ENCODE peak calls at places on chromosomes 6 and 20, in nine cellular contexts. F is ascending aorta, L is fibroblast of lung, D is OCI-LY7, Q is stomach, B is colonic mucosa, I is body of pancreas, K is pancreas, P is psoas muscle. R is an unnamed sample.

GRCh38 chr6:43887340-43887858 is 117.4 kb downstream of the VEGFA start:
- DNase-seq in L (peak; percentile 17), Q (peak; percentile 37), P (no peak), D (no peak), K (no peak), I (peak; percentile 23), F (no peak), B (no peak), R (no peak)

GRCh38 chr6:151275566-151275965 is 35.8 kb downstream of the AKAP12 start:
- DNase-seq in F (no peak), D (no peak), I (no peak), K (no peak), Q (no peak), P (no peak), L (no peak), B (no peak), R (no peak)

GRCh38 chr6:21987501-21987957 is 309.3 kb downstream of the PRL start:
- DNase-seq in K (peak; percentile 55), I (peak; percentile 67), Q (peak; percentile 44), F (peak; percentile 89), L (peak; percentile 97), P (peak; percentile 58), B (peak; percentile 80), D (no peak), R (peak; percentile 81)

GRCh38 chr6:87700729-87701675 is 1.0 kb downstream of the AKIRIN2 start:
- DNase-seq in F (no peak), L (peak; percentile 76), P (peak; percentile 41), Q (no peak), K (peak; percentile 45), B (peak; percentile 39), I (peak; percentile 35), D (peak; percentile 66), R (no peak)

GRCh38 chr20:5621305-5621704 is 128.9 kb upstream of the SHLD1 start:
- DNase-seq in D (no peak), P (no peak), K (peak; percentile 69), B (no peak), Q (peak; percentile 64), F (no peak), I (peak; percentile 70), L (peak; percentile 69), R (no peak)

GRCh38 chr20:21435576-21435975 is 38.2 kb upstream of the NKX2-4 start:
- DNase-seq in B (no peak), D (no peak), K (no peak), L (peak; percentile 53), Q (no peak), F (no peak), I (no peak), P (no peak), R (no peak)

GRCh38 chr6:80143312-80143960 is 37.0 kb downstream of the BCKDHB start:
- DNase-seq in B (peak; percentile 66), F (peak; percentile 93), Q (peak; percentile 78), L (peak; percentile 88), P (peak; percentile 30), D (no peak), K (peak; percentile 59), I (peak; percentile 69), R (peak; percentile 46)

GRCh38 chr6:42104095-42104806 is 38.2 kb downstream of the C6orf132 start:
- DNase-seq in D (peak; percentile 80), L (peak; percentile 44), B (peak; percentile 59), Q (peak; percentile 59), K (peak; percentile 27), F (peak; percentile 80), I (no peak), P (peak; percentile 76), R (no peak)

GRCh38 chr6:136326038-136326561 is 36.5 kb upstream of the BCLAF1 start:
- DNase-seq in I (no peak), B (no peak), F (no peak), K (no peak), L (peak; percentile 27), P (no peak), Q (no peak), D (peak; percentile 9), R (no peak)

GRCh38 chr20:51318058-51318960 is 224.2 kb downstream of the NFATC2 start:
- DNase-seq in Q (peak; percentile 60), I (peak; percentile 69), P (no peak), L (no peak), D (peak; percentile 13), K (peak; percentile 54), B (peak; percentile 80), F (no peak), R (no peak)

GRCh38 chr6:164247106-164247505 is 832.6 kb downstream of the QKI start:
- DNase-seq in D (no peak), Q (no peak), F (no peak), P (no peak), I (no peak), B (no peak), L (peak; percentile 69), K (no peak), R (no peak)

GRCh38 chr6:165655191-165655590 is 7.8 kb downstream of the PDE10A start:
- DNase-seq in P (no peak), D (no peak), K (no peak), L (no peak), F (no peak), I (no peak), Q (no peak), B (no peak), R (no peak)

GRCh38 chr20:51413753-51414323 is 128.7 kb downstream of the NFATC2 start:
- DNase-seq in B (no peak), Q (no peak), D (no peak), P (no peak), L (no peak), K (no peak), I (no peak), F (no peak), R (no peak)

GRCh38 chr6:53701333-53702073 is 35.9 kb upstream of the KLHL31 start:
- DNase-seq in P (no peak), B (no peak), F (no peak), I (no peak), Q (no peak), D (no peak), K (no peak), L (no peak), R (no peak)

GRCh38 chr20:47326718-47327137 is 29.8 kb downstream of the ZMYND8 start:
- DNase-seq in I (no peak), Q (no peak), L (peak; percentile 81), P (no peak), F (no peak), D (no peak), B (no peak), K (no peak), R (no peak)

GRCh38 chr20:16864069-16864468 is 115.9 kb downstream of the OTOR start:
- DNase-seq in I (no peak), P (no peak), B (no peak), Q (no peak), D (no peak), L (peak; percentile 25), K (no peak), F (no peak), R (no peak)
- H3K4me3 ChIP-seq in I (no peak overlapping the region), P (no peak overlapping the region), B (no peak overlapping the region), Q (no peak overlapping the region), D (no peak overlapping the region), L (no peak overlapping the region), K (no peak overlapping the region), F (no peak overlapping the region), R (no peak overlapping the region)

GRCh38 chr6:31396422-31397152 is 6.8 kb upstream of the MICA start:
- DNase-seq in F (peak; percentile 87), D (peak; percentile 76), I (peak; percentile 92), K (peak; percentile 93), B (peak; percentile 96), L (peak; percentile 57), P (peak; percentile 76), Q (peak; percentile 88), R (no peak)

GRCh38 chr6:31397901-31398300 is 5.5 kb upstream of the MICA start:
- DNase-seq in K (no peak), I (no peak), P (no peak), B (no peak), Q (no peak), D (no peak), F (no peak), L (no peak), R (no peak)

GRCh38 chr6:31394381-31394780 is 9.0 kb upstream of the MICA start:
- DNase-seq in B (peak; percentile 65), L (no peak), P (no peak), I (no peak), K (no peak), D (no peak), Q (no peak), F (no peak), R (no peak)

GRCh38 chr6:31395832-31396231 is 7.6 kb upstream of the MICA start:
- DNase-seq in I (no peak), B (no peak), P (no peak), D (no peak), Q (no peak), F (no peak), K (no peak), L (no peak), R (no peak)

DNA sequence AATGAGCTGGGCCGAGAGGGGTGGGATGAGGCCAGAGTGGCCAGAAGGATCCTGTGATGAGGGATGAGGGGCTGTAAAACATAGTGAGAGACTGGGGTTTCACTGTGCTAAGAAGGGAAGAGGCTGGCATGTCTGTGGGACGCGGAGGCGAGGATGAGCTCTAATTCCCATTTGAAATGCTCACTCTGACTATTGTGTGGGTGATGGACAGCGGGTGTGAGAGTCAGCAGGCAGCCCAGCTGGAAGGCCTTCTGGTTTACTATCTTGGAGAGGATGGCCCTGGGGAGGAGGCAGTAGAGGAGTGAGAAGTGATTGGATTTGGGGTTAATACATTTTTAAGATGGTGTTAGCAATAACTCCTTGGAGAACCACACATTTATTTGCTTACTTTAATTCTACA is 9.5 kb upstream of the MICA start:
- DNase-seq in P (no peak), I (no peak), Q (no peak), B (no peak), F (no peak), D (no peak), L (no peak), K (no peak), R (no peak)
- H3K36me3 ChIP-seq in P (peaks cover 5% of the 10 kb centered on the region), I (no peaks in the 10 kb centered on the region), Q (no peaks in the 10 kb centered on the region), B (no peaks in the 10 kb centered on the region), F (no peaks in the 10 kb centered on the region), D (peaks cover 6% of the 10 kb centered on the region), L (no peaks in the 10 kb centered on the region), K (no peaks in the 10 kb centered on the region), R (no peaks in the 10 kb centered on the region)

DNA sequence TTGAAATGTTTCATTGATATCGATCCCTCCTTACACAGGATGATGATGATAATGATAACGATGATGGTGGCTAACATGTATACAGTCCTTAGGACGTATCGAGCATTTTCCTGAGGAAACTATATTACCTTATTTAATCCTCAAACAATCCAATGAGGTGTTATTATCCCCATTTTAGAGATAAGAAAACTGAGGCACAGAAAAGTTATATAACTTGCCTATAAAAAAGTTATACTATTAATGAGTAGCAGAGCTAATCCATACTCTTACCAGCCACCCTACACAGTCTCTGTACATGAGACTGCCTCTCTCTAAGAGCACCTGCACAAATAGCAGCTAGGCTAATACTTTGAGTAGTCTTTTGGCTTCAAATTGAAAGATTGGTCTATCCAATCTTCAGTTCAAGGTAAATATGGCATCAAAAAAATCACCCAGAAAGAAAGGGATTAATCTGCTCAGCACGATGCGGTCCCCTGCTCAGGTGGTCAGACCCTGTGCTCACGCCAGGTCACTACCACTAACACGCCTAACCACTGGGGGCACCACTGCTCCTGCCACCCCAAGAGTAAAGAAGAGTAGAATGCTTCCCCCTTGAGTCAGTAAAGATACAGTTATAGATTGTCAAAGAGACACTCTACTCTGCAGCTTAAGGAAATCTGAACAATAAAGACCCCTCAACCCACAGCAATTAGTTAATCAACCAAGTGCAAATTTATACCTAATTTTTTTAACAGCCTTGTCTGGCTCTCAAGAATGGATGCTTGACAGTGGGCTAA is 15.0 kb downstream of the GABBR1 start:
- DNase-seq in B (no peak), D (peak; percentile 18), P (no peak), Q (no peak), L (no peak), I (no peak), F (no peak), K (no peak), R (no peak)
- TF ChIP-seq CTCF in B (no peak), D (peak; percentile 72), P (no peak), Q (no peak), L (no peak), I (no peak), F (no peak), K (no peak), R (peak; percentile 21)

GRCh38 chr20:58308290-58308679 is 1.2 kb upstream of the RAB22A start:
- DNase-seq in L (no peak), Q (no peak), I (no peak), B (peak; percentile 21), D (no peak), K (no peak), P (no peak), F (no peak), R (no peak)
- H3K4me3 ChIP-seq in L (peak overlapping the region; percentile 97), Q (peak overlapping the region; percentile 96), I (no peak overlapping the region), B (peak overlapping the region; percentile 75), D (peak overlapping the region; percentile 94), K (peak overlapping the region; percentile 99), P (peak overlapping the region; percentile 100), F (peak overlapping the region; percentile 90), R (peak overlapping the region; percentile 66)